ENCODE peak calls at places on chromosomes 6 and 20, in ten cellular contexts. V is prostate gland; Y is heart left ventricle; R is uterus; J is gastrocnemius medialis; Z is HCT116; I is transverse colon; A is astrocyte; N is small intestine; P is CD4-positive, CD25-positive, alpha-beta regulatory T cell. M is an unnamed sample. For H3K4me1, the result is how much of the 10 kb centered on the place peaks cover.

GRCh38 chr6:20893415-20893814 is 359.2 kb downstream of the CDKAL1 start:
- DNase-seq in I (no peak), A (no peak), R (no peak), Z (no peak), Y (no peak), J (no peak), N (no peak), V (no peak), P (no peak), M (no peak)

GRCh38 chr6:108961985-108962384 is 113.8 kb downstream of the ARMC2 start:
- DNase-seq in N (no peak), P (no peak), J (no peak), I (no peak), Z (no peak), Y (no peak), A (peak), R (no peak), V (no peak), M (no peak)

GRCh38 chr6:36953931-36954261 is 642 bp upstream of the PI16 start:
- DNase-seq in A (no peak), J (no peak), V (no peak), Z (no peak), Y (no peak), N (no peak), R (no peak), I (no peak), P (no peak), M (no peak)

GRCh38 chr6:162857321-162857720 is 129.5 kb downstream of the PACRG start:
- DNase-seq in Y (no peak), J (no peak), Z (no peak), A (no peak), I (no peak), V (no peak), N (no peak), R (no peak), P (no peak), M (no peak)

GRCh38 chr6:14635195-14635594 is 517.6 kb downstream of the CD83 start:
- DNase-seq in Z (no peak), R (no peak), V (no peak), I (peak), A (no peak), Y (no peak), P (peak), N (peak), J (no peak), M (no peak)

GRCh38 chr20:23629017-23629541 is 8.7 kb downstream of the CST3 start:
- DNase-seq in I (peak), P (no peak), A (peak), V (no peak), N (peak), R (peak), Z (peak), J (peak), Y (no peak), M (peak)

GRCh38 chr6:72826033-72826432 is 204.2 kb downstream of the KCNQ5 start:
- DNase-seq in Y (no peak), A (peak), V (no peak), Z (no peak), P (no peak), J (no peak), N (no peak), I (no peak), R (no peak), M (peak)

GRCh38 chr20:46336735-46337134 is 28.4 kb upstream of the CDH22 start:
- DNase-seq in Z (no peak), Y (no peak), N (no peak), V (no peak), R (no peak), P (no peak), J (no peak), A (no peak), I (no peak), M (no peak)

GRCh38 chr6:160085713-160086505 is 35.7 kb upstream of the SLC22A1 start:
- DNase-seq in V (no peak), Y (no peak), Z (no peak), P (no peak), N (no peak), A (no peak), I (peak), R (no peak), J (no peak), M (no peak)

GRCh38 chr6:3318226-3318625 is 59.5 kb downstream of the PSMG4 start:
- DNase-seq in A (no peak), J (no peak), I (no peak), R (peak), Z (no peak), P (peak), Y (no peak), V (no peak), N (no peak), M (no peak)

GRCh38 chr6:13302751-13303667 is 25.3 kb downstream of the TBC1D7 start:
- DNase-seq in P (peak), I (peak), V (no peak), R (peak), J (peak), A (peak), Y (peak), N (peak), Z (peak), M (no peak)

GRCh38 chr20:23193985-23194384 is 107.9 kb upstream of the CD93 start:
- DNase-seq in P (no peak), N (no peak), I (no peak), R (no peak), Y (no peak), J (no peak), Z (no peak), V (no peak), A (no peak), M (no peak)

GRCh38 chr20:15098351-15098750 is 760.9 kb upstream of the FLRT3 start:
- DNase-seq in N (no peak), J (no peak), A (no peak), V (no peak), Z (no peak), Y (no peak), P (no peak), R (no peak), I (no peak), M (no peak)

GRCh38 chr6:83514877-83515466 is 2.6 kb downstream of the PRSS35 start:
- DNase-seq in Y (no peak), I (no peak), Z (peak), N (peak), P (peak), J (no peak), V (peak), A (peak), R (peak), M (peak)

GRCh38 chr6:154466139-154466538 is 44.3 kb downstream of the CNKSR3 start:
- DNase-seq in A (no peak), Y (no peak), Z (no peak), R (no peak), J (no peak), V (peak), P (no peak), N (no peak), I (no peak), M (no peak)

GRCh38 chr6:70380259-70380658 is 33.0 kb upstream of the FAM135A start:
- DNase-seq in I (no peak), N (no peak), Y (no peak), P (no peak), V (no peak), J (no peak), R (no peak), A (no peak), Z (no peak), M (no peak)

GRCh38 chr20:57450419-57450818 is 59.2 kb downstream of the RBM38 start:
- DNase-seq in J (no peak), R (peak), I (peak), Z (no peak), P (no peak), Y (peak), A (no peak), N (peak), V (no peak), M (no peak)

GRCh38 chr6:19865178-19865577 is 28.0 kb downstream of the ID4 start:
- DNase-seq in N (peak), J (no peak), R (no peak), I (no peak), P (no peak), Z (no peak), A (no peak), V (no peak), Y (no peak), M (no peak)

GRCh38 chr20:46282669-46283068 is 25.6 kb downstream of the CDH22 start:
- DNase-seq in Y (no peak), J (no peak), Z (no peak), V (no peak), I (no peak), R (no peak), P (no peak), N (no peak), A (no peak), M (no peak)

GRCh38 chr6:170311696-170312095 is 5.1 kb downstream of the FAM120B start:
- DNase-seq in R (no peak), P (no peak), I (no peak), Z (no peak), A (no peak), N (no peak), V (no peak), J (no peak), Y (no peak), M (no peak)

GRCh38 chr6:149211046-149211571 is 106.4 kb upstream of the TAB2 start:
- DNase-seq in N (peak), Y (no peak), I (no peak), R (no peak), V (no peak), Z (no peak), A (no peak), P (no peak), J (no peak), M (peak)

GRCh38 chr20:11411765-11412164 is 505.9 kb upstream of the BTBD3 start:
- DNase-seq in R (no peak), P (no peak), A (no peak), V (no peak), Y (no peak), I (no peak), J (no peak), N (no peak), Z (no peak), M (no peak)

GRCh38 chr6:98929498-98930060 is 18.2 kb downstream of the FBXL4 start:
- DNase-seq in A (no peak), V (no peak), R (no peak), J (no peak), Y (no peak), P (no peak), I (no peak), N (no peak), Z (no peak), M (no peak)

GRCh38 chr6:20056350-20056992 is 155.8 kb downstream of the MBOAT1 start:
- DNase-seq in P (no peak), N (peak), Z (peak), J (no peak), R (no peak), A (peak), I (no peak), V (no peak), Y (no peak), M (peak)

GRCh38 chr6:86193821-86194220 is 551.1 kb upstream of the SYNCRIP start:
- DNase-seq in Z (no peak), N (no peak), I (no peak), Y (no peak), P (no peak), A (no peak), V (no peak), J (no peak), R (no peak), M (no peak)

GRCh38 chr20:52083627-52084232 is 107.8 kb downstream of the ZFP64 start:
- DNase-seq in Y (peak), I (peak), Z (peak), J (no peak), N (peak), V (peak), R (peak), P (no peak), A (peak), M (peak)

GRCh38 chr6:40806479-40806878 is 219.3 kb upstream of the LRFN2 start:
- DNase-seq in P (no peak), V (no peak), N (no peak), J (no peak), Z (no peak), A (no peak), R (no peak), I (no peak), Y (no peak), M (no peak)

GRCh38 chr6:68704485-68704884 is 69.4 kb downstream of the ADGRB3 start:
- DNase-seq in I (no peak), J (no peak), V (no peak), R (no peak), Y (no peak), N (no peak), A (no peak), P (no peak), Z (no peak), M (no peak)

GRCh38 chr6:113329942-113330897 is 526.9 kb upstream of the MARCKS start:
- DNase-seq in V (peak), A (no peak), Z (no peak), I (no peak), J (no peak), Y (no peak), P (no peak), N (no peak), R (no peak), M (no peak)

GRCh38 chr6:127291495-127291894 is 24.8 kb downstream of the RNF146 start:
- DNase-seq in R (no peak), I (no peak), V (no peak), Y (no peak), J (no peak), Z (no peak), N (no peak), A (no peak), P (no peak), M (no peak)

GRCh38 chr6:106748547-106749207 is 119.3 kb downstream of the QRSL1 start:
- DNase-seq in P (no peak), V (no peak), N (no peak), R (no peak), A (no peak), J (no peak), Z (no peak), I (no peak), Y (no peak), M (no peak)

GRCh38 chr6:125102411-125102810 is 51.2 kb upstream of the TPD52L1 start:
- DNase-seq in I (no peak), Z (no peak), V (no peak), Y (no peak), R (no peak), P (no peak), A (no peak), N (no peak), J (no peak), M (no peak)

GRCh38 chr6:125100018-125100652 is 53.4 kb upstream of the TPD52L1 start:
- DNase-seq in Z (no peak), J (no peak), R (no peak), N (no peak), Y (no peak), A (no peak), V (no peak), I (no peak), P (no peak), M (no peak)

GRCh38 chr6:125102901-125103300 is 50.7 kb upstream of the TPD52L1 start:
- DNase-seq in Z (peak), A (peak), P (no peak), I (no peak), V (no peak), R (no peak), N (no peak), Y (no peak), J (no peak), M (peak)

GRCh38 chr6:125101128-125101527 is 52.4 kb upstream of the TPD52L1 start:
- DNase-seq in I (no peak), J (no peak), Z (no peak), Y (no peak), P (no peak), A (no peak), R (no peak), V (no peak), N (no peak), M (no peak)

DNA sequence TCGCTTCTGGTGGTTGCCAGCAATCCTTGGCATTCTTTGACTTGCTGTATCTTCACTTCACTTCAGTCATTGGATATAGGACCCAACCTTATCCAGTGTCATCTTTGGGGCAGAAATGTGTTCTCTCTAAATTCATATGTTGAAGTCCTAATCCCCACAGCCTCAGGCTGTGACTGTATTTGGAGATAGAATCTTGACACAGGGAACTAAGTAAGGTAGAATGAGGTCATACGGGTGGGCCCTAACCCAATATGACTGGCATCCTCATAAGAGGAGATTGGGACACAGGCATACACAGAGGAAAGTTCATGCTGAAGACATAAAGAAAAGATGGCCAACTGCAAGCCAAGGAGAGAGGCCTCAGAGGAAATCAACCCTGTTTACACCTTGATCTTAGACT is 51.9 kb upstream of the TPD52L1 start:
- DNase-seq in I (no peak), J (no peak), P (no peak), Z (no peak), N (no peak), A (no peak), R (no peak), V (no peak), Y (no peak), M (no peak)
- H3K4me1 ChIP-seq in I (under half), J (under half), P (under half), Z (under half), N (under half), A (under half), R (under half), V (under half), Y (under half), M (under half)

GRCh38 chr6:47147175-47147727 is 105.1 kb upstream of the ADGRF1 start:
- DNase-seq in A (no peak), J (no peak), P (no peak), V (no peak), N (no peak), Z (no peak), I (no peak), R (no peak), Y (no peak), M (no peak)

GRCh38 chr6:47149554-47149953 is 107.4 kb upstream of the ADGRF1 start:
- DNase-seq in N (no peak), J (no peak), R (no peak), P (no peak), I (no peak), V (no peak), Y (no peak), A (no peak), Z (no peak), M (no peak)

GRCh38 chr6:47146426-47147174 is 104.5 kb upstream of the ADGRF1 start:
- DNase-seq in J (no peak), Y (peak), P (no peak), Z (no peak), A (no peak), V (no peak), R (no peak), I (no peak), N (no peak), M (peak)

GRCh38 chr6:47149070-47149469 is 106.9 kb upstream of the ADGRF1 start:
- DNase-seq in J (no peak), N (no peak), A (no peak), R (no peak), Z (no peak), V (no peak), Y (no peak), P (no peak), I (no peak), M (no peak)

DNA sequence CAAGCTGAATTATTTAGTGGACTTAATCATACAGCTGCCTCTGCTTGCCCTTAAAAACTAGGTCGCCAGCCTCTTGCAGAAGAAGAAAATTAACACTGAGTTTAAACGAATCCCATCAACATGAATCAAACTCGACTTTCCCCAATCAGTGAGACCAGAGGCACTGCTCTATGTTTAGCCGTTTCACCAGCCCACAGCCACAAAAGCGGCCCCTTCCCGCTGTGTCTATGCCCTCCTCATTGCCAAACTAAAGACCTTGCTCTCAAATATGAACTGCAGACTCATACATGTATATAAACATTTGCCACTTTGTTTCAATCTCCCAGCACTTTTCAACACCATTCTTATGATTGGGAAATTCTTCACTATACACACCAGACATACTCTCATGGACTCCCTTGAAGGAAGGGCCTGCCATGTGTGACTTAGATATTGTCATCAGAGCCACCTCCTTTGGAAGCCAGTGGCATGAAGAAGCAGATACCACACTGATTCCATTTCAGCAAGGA is 105.8 kb upstream of the ADGRF1 start:
- DNase-seq in A (no peak), N (no peak), Y (no peak), V (no peak), J (no peak), Z (no peak), R (no peak), I (no peak), P (no peak), M (no peak)
- H3K27ac ChIP-seq in A (no peak), N (no peak), Y (no peak), V (no peak), J (no peak), Z (no peak), R (no peak), I (no peak), P (no peak), M (no peak)

GRCh38 chr20:25058051-25058796 is at the start of gene ACSS1:
- DNase-seq in I (peak), N (peak), Z (no peak), J (no peak), P (peak), V (peak), A (no peak), Y (peak), R (peak), M (peak)
- H3K4me1 ChIP-seq in I (under half), N (under half), Z (under half), J (under half), P (under half), V (under half), A (under half), Y (under half), R (under half), M (under half)

GRCh38 chr6:34315780-34316179 is 67.0 kb upstream of the SMIM29 start:
- DNase-seq in Y (no peak), A (no peak), Z (no peak), N (no peak), R (no peak), J (no peak), V (no peak), P (no peak), I (no peak), M (no peak)
- H3K27ac ChIP-seq in Y (peak), A (no peak), Z (no peak), N (no peak), R (no peak), J (peak), V (no peak), P (no peak), I (peak), M (no peak)

DNA sequence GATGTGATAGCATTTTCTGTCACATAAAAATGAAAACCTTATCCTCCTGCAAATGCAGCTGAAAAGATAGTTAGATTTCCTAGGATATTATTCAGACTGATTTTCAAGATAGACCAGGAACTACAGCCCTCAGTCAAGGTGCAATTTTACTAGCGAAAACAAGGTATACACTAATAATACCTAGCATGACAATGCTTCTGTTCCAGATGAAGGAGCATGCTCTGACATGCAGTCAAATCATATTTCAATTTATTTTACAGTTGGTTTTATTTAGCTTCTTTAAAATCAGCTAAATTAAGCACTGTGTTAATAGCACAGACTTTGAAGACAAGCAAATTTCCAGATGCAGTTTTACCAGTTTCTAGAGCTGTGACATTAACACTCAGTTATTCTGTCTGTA is 14.2 kb upstream of the TNFAIP3 start:
- DNase-seq in A (no peak), R (no peak), I (no peak), Z (no peak), J (no peak), V (no peak), N (no peak), Y (no peak), P (no peak), M (no peak)
- H3K4me1 ChIP-seq in A (under half), R (under half), I (under half), Z (under half), J (under half), V (under half), N (under half), Y (under half), P (under half), M (under half)

GRCh38 chr20:5100684-5101347 is 18.9 kb downstream of the PCNA start:
- DNase-seq in R (peak), A (no peak), I (peak), Y (peak), P (peak), V (peak), N (peak), J (no peak), Z (peak), M (peak)

GRCh38 chr20:5095931-5096330 is 23.8 kb downstream of the PCNA start:
- DNase-seq in V (no peak), N (no peak), R (no peak), I (no peak), P (no peak), A (no peak), Y (no peak), J (no peak), Z (no peak), M (no peak)

GRCh38 chr20:5092765-5093339 is 26.9 kb downstream of the PCNA start:
- DNase-seq in V (no peak), I (no peak), A (no peak), N (no peak), P (no peak), Z (no peak), Y (no peak), R (no peak), J (no peak), M (no peak)

GRCh38 chr20:5095454-5095853 is 24.3 kb downstream of the PCNA start:
- DNase-seq in Z (no peak), I (no peak), P (no peak), V (no peak), A (no peak), R (no peak), Y (no peak), J (no peak), N (no peak), M (no peak)

GRCh38 chr20:5096463-5096862 is 23.3 kb downstream of the PCNA start:
- DNase-seq in P (no peak), V (no peak), Y (no peak), J (no peak), A (no peak), R (no peak), I (no peak), Z (no peak), N (no peak), M (no peak)
- H3K27ac ChIP-seq in P (no peak), V (no peak), Y (no peak), J (no peak), A (no peak), R (no peak), I (no peak), Z (no peak), N (no peak), M (no peak)

GRCh38 chr20:1874534-1875168 is 20.6 kb upstream of the SIRPA start:
- DNase-seq in J (no peak), Z (no peak), P (no peak), A (peak), I (no peak), R (no peak), N (peak), Y (peak), V (no peak), M (no peak)
- H3K4me1 ChIP-seq in J (under half), Z (under half), P (under half), A (under half), I (under half), R (under half), N (under half), Y (under half), V (under half), M (under half)

M was measured in cardiac muscle cell.